ENCODE peak calls at places on chromosomes 12 and 14, in five cellular contexts. P is H1, D is GM12878, U is HepG2, B is K562. Q is an unnamed sample.

GRCh38 chr12:53624453-53624852 is 1.7 kb downstream of the ATF7 start:
- DNase-seq in P (no peak), D (no peak), U (no peak), B (no peak), Q (no peak)

GRCh38 chr14:33163109-33163508 is 224.4 kb downstream of the NPAS3 start:
- DNase-seq in P (no peak), D (no peak), U (no peak), B (no peak), Q (no peak)

GRCh38 chr12:21651821-21652220 is 5.8 kb downstream of the LDHB start:
- DNase-seq in P (no peak), D (no peak), U (no peak), B (no peak), Q (no peak)

GRCh38 chr14:37642125-37642524 is 46.7 kb downstream of the TTC6 start:
- DNase-seq in P (no peak), D (no peak), U (no peak), B (no peak), Q (no peak)

GRCh38 chr14:22391908-22392307 is 197.1 kb downstream of the DAD1 start:
- DNase-seq in P (peak), D (peak), U (peak), B (peak), Q (peak)

GRCh38 chr12:97927991-97928390 is 465.4 kb downstream of the RMST start:
- DNase-seq in P (no peak), D (no peak), U (no peak), B (no peak), Q (no peak)

GRCh38 chr12:128323115-128323514 is 56.1 kb downstream of the TMEM132C start:
- DNase-seq in P (no peak), D (no peak), U (no peak), B (no peak), Q (no peak)

GRCh38 chr14:93923586-93923985 is 3.6 kb upstream of the FAM181A start:
- DNase-seq in P (no peak), D (no peak), U (no peak), B (no peak), Q (no peak)

GRCh38 chr14:82911930-82912329 is 1378.3 kb upstream of the SEL1L start:
- DNase-seq in P (no peak), D (no peak), U (no peak), B (no peak), Q (no peak)

GRCh38 chr12:127389923-127390322 is 877.0 kb upstream of the TMEM132C start:
- DNase-seq in P (peak), D (no peak), U (peak), B (no peak), Q (no peak)

GRCh38 chr14:63468273-63468672 is 74.9 kb downstream of the PPP2R5E start:
- DNase-seq in P (no peak), D (peak), U (no peak), B (no peak), Q (peak)

GRCh38 chr14:63473194-63473788 is 69.9 kb downstream of the PPP2R5E start:
- DNase-seq in P (no peak), D (no peak), U (no peak), B (no peak), Q (no peak)

GRCh38 chr14:63467440-63468072 is 75.6 kb downstream of the PPP2R5E start:
- DNase-seq in P (no peak), D (no peak), U (no peak), B (no peak), Q (no peak)

GRCh38 chr14:63474844-63475243 is 68.3 kb downstream of the PPP2R5E start:
- DNase-seq in P (no peak), D (no peak), U (no peak), B (no peak), Q (no peak)

DNA sequence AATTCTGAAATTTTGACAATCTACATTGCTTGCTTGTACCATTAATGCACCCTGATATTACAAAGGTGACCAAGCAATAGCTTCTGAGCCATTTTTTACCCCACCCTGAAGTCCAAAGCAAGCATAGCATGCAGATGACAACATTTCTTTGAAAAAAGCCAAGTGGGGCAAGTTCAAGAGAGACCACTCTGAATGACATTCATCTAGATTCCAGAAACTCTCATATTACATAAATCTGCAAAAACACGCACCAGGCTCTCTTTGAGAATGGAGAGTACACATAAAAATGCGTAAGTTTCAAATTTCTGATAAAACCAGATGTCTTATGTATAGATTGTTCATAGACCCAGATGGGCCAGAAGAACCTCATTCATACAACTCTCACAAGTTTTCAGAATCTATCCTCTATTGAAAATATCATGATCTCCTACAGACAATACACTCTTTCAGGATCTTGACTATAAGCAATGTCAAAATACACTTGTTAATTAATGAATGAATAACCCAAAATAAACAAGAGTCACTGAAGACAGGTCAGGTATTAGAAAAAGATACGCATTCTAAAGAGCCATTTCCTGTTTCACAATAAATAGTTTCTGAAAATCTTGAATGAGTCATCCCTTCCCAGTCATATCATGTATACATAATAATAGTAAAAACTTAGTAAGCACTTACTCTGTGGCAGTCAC is 72.2 kb downstream of the PPP2R5E start:
- DNase-seq in P (no peak), D (peak), U (peak), B (no peak), Q (peak)
- TF ChIP-seq YY1 in P (no peak), D (no peak), U (no peak), B (no peak), Q (no peak)

GRCh38 chr12:11600199-11600598 is 49.3 kb upstream of the ETV6 start:
- DNase-seq in P (no peak), D (no peak), U (no peak), B (no peak), Q (no peak)
- TF ChIP-seq ZNF274 in P (no peak), D (no peak), U (no peak), B (no peak), Q (no peak)

GRCh38 chr12:121917950-121918678 is at the start of gene CFAP251:
- DNase-seq in P (peak), D (peak), U (no peak), B (no peak), Q (peak)
- H3K27ac ChIP-seq in P (no peak), D (peak), U (no peak), B (no peak), Q (peak)

DNA sequence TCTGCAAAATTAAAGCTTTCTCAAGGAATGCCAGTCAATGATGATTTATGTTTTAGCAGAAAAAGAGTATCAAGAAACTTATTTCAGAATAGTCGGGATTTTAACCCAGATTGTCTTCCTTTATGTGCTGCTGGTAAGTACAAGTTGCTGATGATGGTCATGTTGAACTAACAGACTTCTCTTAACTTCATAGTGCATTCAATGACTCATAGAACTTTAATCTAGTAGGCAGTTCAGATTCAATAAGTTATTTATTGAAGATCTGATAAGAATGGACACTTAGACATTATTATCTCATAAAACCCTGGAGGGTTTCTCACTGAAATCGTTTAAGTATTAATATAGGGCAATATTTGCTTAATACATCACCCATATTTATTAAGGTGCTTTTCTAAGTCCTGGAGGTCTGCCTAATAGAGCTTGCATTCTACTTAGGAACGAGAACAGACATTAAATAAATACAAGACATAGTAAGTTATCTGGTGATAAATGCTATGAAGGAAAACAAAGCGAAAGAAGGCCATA is 33.8 kb downstream of the TOGARAM1 start:
- DNase-seq in P (no peak), D (no peak), U (no peak), B (no peak), Q (no peak)
- TF ChIP-seq YY1 in P (no peak), D (no peak), U (no peak), B (no peak), Q (no peak)

GRCh38 chr14:92513204-92513965 is at the start of gene RIN3:
- DNase-seq in P (no peak), D (no peak), U (peak), B (no peak), Q (no peak)
- TF ChIP-seq ZNF274 in P (no peak), D (no peak), U (no peak), B (no peak), Q (no peak)

GRCh38 chr12:13194462-13195110 is 1.9 kb upstream of the EMP1 start:
- DNase-seq in P (no peak), D (no peak), U (no peak), B (no peak), Q (no peak)
- H3K27ac ChIP-seq in P (no peak), D (no peak), U (no peak), B (no peak), Q (no peak)

DNA sequence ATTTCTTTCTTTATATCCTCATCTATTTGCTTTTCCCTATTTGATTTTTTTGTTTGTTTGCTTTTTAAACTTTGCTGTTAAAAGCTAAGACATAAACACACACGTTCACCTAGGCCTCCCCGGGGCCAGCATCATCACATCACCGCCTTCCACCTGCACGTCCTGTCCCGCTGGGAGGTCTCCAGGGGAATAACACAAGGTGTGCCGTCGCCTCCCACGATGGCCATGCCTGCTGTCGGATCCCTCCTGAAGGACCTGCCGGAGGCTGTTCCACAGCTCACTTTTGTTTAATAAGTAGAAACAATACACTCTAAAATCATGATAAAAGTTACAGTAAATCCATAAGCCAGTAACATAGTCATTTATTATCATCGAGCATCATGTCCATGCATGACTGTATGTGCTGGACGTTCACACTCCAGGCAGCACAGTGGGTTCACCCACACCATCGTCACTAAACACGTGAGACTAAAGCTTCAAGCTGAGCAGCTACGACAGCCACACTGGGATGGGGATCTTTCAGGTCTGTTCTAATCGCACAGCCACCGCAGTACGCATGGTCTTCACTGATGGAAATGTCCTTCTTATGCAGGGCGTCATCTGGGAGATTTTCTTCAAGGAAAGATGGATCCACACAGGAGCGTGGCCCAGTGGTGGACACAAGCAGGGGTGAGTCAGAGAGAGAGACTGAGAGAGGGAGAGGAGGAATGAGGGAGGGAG is 3.6 kb downstream of the RIMBP2 start:
- DNase-seq in P (no peak), D (no peak), U (no peak), B (no peak), Q (no peak)
- TF ChIP-seq YY1 in P (no peak), D (no peak), U (no peak), B (no peak), Q (no peak)

GRCh38 chr12:47999816-48000215 is 4.5 kb downstream of the COL2A1 start:
- DNase-seq in P (no peak), D (no peak), U (no peak), B (no peak), Q (no peak)

GRCh38 chr12:47992776-47993175 is 11.5 kb downstream of the COL2A1 start:
- DNase-seq in P (no peak), D (no peak), U (no peak), B (no peak), Q (no peak)

GRCh38 chr12:47993491-47993890 is 10.8 kb downstream of the COL2A1 start:
- DNase-seq in P (no peak), D (no peak), U (no peak), B (no peak), Q (no peak)

GRCh38 chr12:47997321-47997720 is 7.0 kb downstream of the COL2A1 start:
- DNase-seq in P (no peak), D (no peak), U (no peak), B (no peak), Q (no peak)

GRCh38 chr12:47995976-47996375 is 8.3 kb downstream of the COL2A1 start:
- DNase-seq in P (no peak), D (no peak), U (no peak), B (no peak), Q (no peak)
- TF ChIP-seq ZNF274 in P (no peak), D (no peak), U (no peak), B (no peak), Q (no peak)

GRCh38 chr14:95236221-95236620 is 78.9 kb upstream of the DICER1 start:
- DNase-seq in P (no peak), D (no peak), U (no peak), B (no peak), Q (no peak)

GRCh38 chr14:95237121-95237876 is 80.0 kb upstream of the DICER1 start:
- DNase-seq in P (no peak), D (no peak), U (peak), B (no peak), Q (no peak)

GRCh38 chr14:95238674-95239313 is 80.9 kb downstream of the CLMN start:
- DNase-seq in P (no peak), D (no peak), U (no peak), B (no peak), Q (no peak)

GRCh38 chr14:95235767-95236166 is 78.4 kb upstream of the DICER1 start:
- DNase-seq in P (no peak), D (no peak), U (no peak), B (no peak), Q (no peak)

GRCh38 chr14:95237956-95238355 is 80.6 kb upstream of the DICER1 start:
- DNase-seq in P (no peak), D (no peak), U (no peak), B (no peak), Q (no peak)
- H3K27ac ChIP-seq in P (no peak), D (no peak), U (no peak), B (no peak), Q (no peak)

GRCh38 chr14:53432378-53432802 is 279.3 kb upstream of the DDHD1 start:
- DNase-seq in P (peak), D (no peak), U (peak), B (peak), Q (peak)
- TF ChIP-seq YY1 in P (no peak), D (peak), U (no peak), B (no peak), Q (no peak)

Q was measured in HCT116.